ENCODE peak calls at places on chromosomes 2 and 18, in five cellular contexts. U is Panc1, P is stomach, X is Caco-2, Z is brain microvascular endothelial cell. K is an unnamed sample. For H3K36me3, the result is how much of the 10 kb centered on the place peaks cover.

GRCh38 chr2:205405194-205405593 is 277.1 kb upstream of the NRP2 start:
- DNase-seq in U (no peak), P (no peak), X (no peak), Z (peak), K (no peak)

GRCh38 chr18:61943175-61943964 is 50.6 kb upstream of the RNF152 start:
- DNase-seq in U (no peak), P (no peak), X (no peak), Z (no peak), K (no peak)

GRCh38 chr18:79857082-79857661 is 59.4 kb downstream of the KCNG2 start:
- DNase-seq in U (peak), P (no peak), X (no peak), Z (peak), K (no peak)

GRCh38 chr18:49728542-49728941 is 84.8 kb downstream of the ACAA2 start:
- DNase-seq in U (peak), P (peak), X (peak), Z (peak), K (no peak)

GRCh38 chr18:33116376-33116775 is 324.1 kb downstream of the CCDC178 start:
- DNase-seq in U (no peak), P (peak), X (no peak), Z (no peak), K (no peak)

GRCh38 chr2:172102858-172103359 is at the start of gene DLX2:
- DNase-seq in U (no peak), P (peak), X (peak), Z (peak), K (peak)

GRCh38 chr2:216583157-216583556 is 50.1 kb upstream of the IGFBP2 start:
- DNase-seq in U (no peak), P (no peak), X (no peak), Z (peak), K (no peak)

GRCh38 chr2:158045362-158045761 is 56.3 kb upstream of the UPP2 start:
- DNase-seq in U (no peak), P (no peak), X (peak), Z (no peak), K (no peak)

GRCh38 chr2:164934790-164935466 is 20.4 kb downstream of the SLC38A11 start:
- DNase-seq in U (no peak), P (no peak), X (no peak), Z (no peak), K (no peak)

GRCh38 chr2:127157651-127158460 is 50.9 kb upstream of the BIN1 start:
- DNase-seq in U (no peak), P (peak), X (peak), Z (no peak), K (no peak)

GRCh38 chr2:215264374-215264773 is 47.5 kb upstream of the ATIC start:
- DNase-seq in U (no peak), P (no peak), X (no peak), Z (no peak), K (no peak)

GRCh38 chr2:113965644-113966043 is 75.8 kb downstream of the ACTR3 start:
- DNase-seq in U (peak), P (no peak), X (peak), Z (peak), K (no peak)

GRCh38 chr18:675307-675706 is 17.9 kb downstream of the TYMS start:
- DNase-seq in U (no peak), P (no peak), X (no peak), Z (no peak), K (no peak)

GRCh38 chr18:677951-678363 is 20.5 kb downstream of the TYMS start:
- DNase-seq in U (no peak), P (no peak), X (no peak), Z (no peak), K (no peak)

GRCh38 chr18:673769-674168 is 16.3 kb downstream of the TYMS start:
- DNase-seq in U (no peak), P (no peak), X (no peak), Z (no peak), K (no peak)

GRCh38 chr18:676747-677544 is 19.5 kb downstream of the TYMS start:
- DNase-seq in U (no peak), P (no peak), X (no peak), Z (no peak), K (no peak)

GRCh38 chr18:676069-676468 is 18.6 kb downstream of the TYMS start:
- DNase-seq in U (no peak), P (no peak), X (no peak), Z (no peak), K (no peak)
- H3K36me3 ChIP-seq in U (under half), P (half or more), X (under half), Z (under half), K (under half)

GRCh38 chr2:17148298-17149228 is 369.7 kb downstream of the RAD51AP2 start:
- DNase-seq in U (no peak), P (peak), X (peak), Z (peak), K (no peak)
- TF ChIP-seq CTCF in U (peak), P (no peak), X (peak), Z (peak), K (peak)

DNA sequence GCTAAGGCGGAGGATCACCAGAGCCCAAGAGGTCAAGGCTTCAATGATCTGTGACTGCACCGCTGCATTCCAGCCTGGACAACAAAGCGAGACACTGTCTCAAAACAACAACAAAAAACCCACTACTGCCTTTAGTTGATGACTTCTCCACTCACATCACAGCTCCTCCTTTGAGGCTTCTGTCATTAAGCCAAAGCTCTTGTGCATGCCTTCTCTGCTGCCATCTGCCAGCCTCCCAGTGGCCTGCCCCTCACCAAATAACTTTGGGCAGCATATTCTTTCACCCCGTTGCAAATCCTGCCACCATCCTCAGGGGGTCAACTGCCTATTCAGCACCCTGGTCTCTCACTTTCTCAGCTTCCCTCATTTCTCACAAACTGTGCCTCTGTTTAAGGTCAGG is 27.5 kb downstream of the OSBPL1A start:
- DNase-seq in U (no peak), P (no peak), X (no peak), Z (no peak), K (no peak)
- H3K4me3 ChIP-seq in U (no peak), P (no peak), X (no peak), Z (no peak), K (no peak)

DNA sequence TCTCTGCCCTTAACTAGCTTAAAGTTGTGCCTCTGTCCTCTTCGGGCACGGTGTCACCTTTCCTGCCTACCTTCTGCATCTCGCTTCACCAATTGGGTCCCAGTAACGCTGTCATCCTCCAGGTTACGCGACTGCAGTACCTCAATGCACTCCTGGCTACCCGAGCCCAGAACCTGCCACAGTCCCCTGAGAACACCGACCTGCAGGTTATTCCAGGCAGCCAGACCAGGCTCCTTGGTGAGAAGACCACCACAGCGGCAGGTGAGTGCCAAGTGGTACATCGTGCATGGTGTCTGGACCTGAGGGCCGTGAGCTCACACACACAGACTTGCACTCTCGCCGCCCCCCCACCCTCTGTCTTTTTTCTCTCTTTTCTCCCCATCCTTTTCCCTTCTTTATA is 12.8 kb downstream of the CNNM3 start:
- DNase-seq in U (no peak), P (no peak), X (no peak), Z (no peak), K (no peak)
- H3K36me3 ChIP-seq in U (under half), P (half or more), X (under half), Z (under half), K (under half)

DNA sequence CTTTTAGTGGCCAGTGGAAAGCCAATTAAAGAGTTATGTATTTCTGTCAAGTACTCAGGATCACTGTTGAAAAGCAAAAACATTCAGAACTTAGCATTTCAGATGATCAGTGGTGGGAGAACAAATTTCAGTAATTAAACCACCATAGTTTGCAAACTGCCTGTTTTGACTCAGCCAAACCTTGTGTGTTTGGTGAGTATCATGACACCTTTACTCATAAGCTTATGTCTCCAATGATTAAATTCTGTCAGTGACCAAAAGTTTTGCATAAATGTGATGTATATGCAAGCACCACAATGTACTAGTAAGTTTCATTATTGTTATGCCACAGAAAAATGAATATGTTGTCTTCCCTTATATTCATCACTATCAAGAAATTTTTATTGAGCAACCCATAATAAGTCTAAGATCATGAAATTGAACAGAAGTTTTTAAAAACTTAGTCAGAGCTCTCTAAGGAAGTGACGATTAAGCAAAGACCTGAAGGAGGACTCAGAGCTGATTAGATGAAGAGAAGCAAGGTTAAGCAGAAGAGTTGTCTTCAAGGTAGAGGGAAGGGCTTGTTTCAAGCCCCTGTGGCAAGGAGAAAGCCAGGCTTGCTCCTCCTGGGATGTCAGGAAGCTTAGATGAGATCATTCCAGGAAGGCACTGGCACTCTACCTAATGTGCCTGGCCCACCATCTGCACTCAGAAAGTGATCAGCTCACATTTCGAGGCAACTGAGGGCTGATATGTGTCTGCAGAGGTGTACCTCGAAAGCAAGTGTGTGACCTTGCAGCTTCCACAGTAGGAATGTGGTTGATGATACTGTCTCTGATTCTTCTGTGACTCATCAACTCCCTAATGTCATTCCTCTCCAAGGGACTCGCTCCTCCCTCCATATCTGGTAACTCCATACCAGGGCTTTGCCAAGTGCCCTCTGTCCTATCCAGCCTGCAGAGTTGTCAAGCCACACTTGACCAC is 54.7 kb downstream of the KCTD18 start:
- DNase-seq in U (no peak), P (no peak), X (no peak), Z (peak), K (peak)
- TF ChIP-seq CTCF in U (no peak), P (no peak), X (no peak), Z (no peak), K (no peak)

GRCh38 chr2:88450925-88451575 is 1.4 kb downstream of the FOXI3 start:
- DNase-seq in U (no peak), P (no peak), X (no peak), Z (no peak), K (no peak)

GRCh38 chr2:88452980-88453582 is 588 bp upstream of the FOXI3 start:
- DNase-seq in U (no peak), P (no peak), X (no peak), Z (peak), K (no peak)

GRCh38 chr2:88451647-88452150 is 794 bp downstream of the FOXI3 start:
- DNase-seq in U (no peak), P (no peak), X (no peak), Z (no peak), K (no peak)

GRCh38 chr2:88450186-88450585 is 2.3 kb downstream of the FOXI3 start:
- DNase-seq in U (no peak), P (no peak), X (no peak), Z (no peak), K (no peak)

DNA sequence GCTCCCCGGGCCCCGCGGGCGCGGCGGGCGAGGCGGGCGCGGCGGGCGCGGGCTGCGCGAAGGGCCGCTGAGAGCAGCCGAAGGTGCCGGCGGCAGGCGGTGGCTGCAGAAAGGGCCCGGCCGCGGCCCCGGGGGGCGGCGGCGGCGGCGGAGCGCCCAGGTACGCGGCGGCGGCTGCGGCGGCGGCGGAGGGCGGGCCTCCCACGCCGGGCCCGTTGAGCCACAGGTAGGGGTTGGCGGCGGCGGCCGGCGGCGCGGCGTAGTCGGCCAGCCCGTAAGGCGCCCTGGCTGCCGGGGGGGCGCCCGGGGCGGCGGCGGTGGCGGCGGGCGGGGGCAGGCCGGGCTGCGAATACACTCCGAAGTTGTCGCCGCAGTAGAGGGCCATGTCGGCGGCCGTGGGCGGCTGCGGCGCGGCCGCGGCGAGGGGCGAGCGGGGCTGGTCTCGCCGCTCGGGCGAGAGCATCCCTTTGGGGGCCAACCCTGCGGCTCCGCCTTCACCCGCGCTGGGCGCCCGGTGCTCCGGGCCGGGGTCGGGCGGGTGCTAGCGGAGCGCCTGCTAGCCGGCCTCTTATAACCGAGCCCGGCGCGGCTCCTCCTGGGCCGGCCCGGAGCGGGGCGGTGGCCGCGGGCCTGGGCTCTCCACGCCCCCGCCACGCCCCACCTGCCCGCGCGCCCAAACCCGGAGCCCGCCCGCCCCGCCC is at the start of gene FOXI3:
- DNase-seq in U (no peak), P (no peak), X (peak), Z (no peak), K (no peak)
- H3K4me3 ChIP-seq in U (peak), P (peak), X (no peak), Z (no peak), K (no peak)

DNA sequence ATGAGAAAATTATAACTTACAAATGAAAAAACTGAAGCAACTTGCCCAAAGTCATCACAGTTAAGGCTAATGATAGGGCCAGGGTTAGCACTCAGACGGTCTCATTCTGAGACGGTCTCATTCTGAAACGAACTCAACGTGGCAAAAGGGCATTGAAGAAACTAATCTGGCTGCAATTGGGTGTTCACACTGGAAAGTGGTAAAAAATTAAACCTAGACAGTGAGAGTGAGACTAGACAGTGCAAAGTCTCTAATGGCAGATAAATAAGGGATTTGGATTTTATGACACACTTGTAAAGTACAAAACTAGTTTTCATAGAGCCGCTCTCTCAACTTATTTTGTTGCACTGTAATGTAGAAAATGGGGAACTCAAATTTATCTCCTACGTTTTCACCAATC is 9.2 kb downstream of the LRPPRC start:
- DNase-seq in U (no peak), P (no peak), X (no peak), Z (no peak), K (no peak)
- H3K36me3 ChIP-seq in U (under half), P (under half), X (under half), Z (under half), K (under half)

GRCh38 chr2:108393197-108393596 is 15.4 kb downstream of the SULT1C4 start:
- DNase-seq in U (no peak), P (no peak), X (no peak), Z (no peak), K (no peak)

GRCh38 chr2:108399479-108399878 is 21.7 kb downstream of the SULT1C4 start:
- DNase-seq in U (no peak), P (no peak), X (no peak), Z (no peak), K (no peak)

GRCh38 chr2:108392029-108392428 is 14.3 kb downstream of the SULT1C4 start:
- DNase-seq in U (no peak), P (no peak), X (no peak), Z (no peak), K (no peak)

GRCh38 chr2:108395155-108395554 is 17.4 kb downstream of the SULT1C4 start:
- DNase-seq in U (no peak), P (no peak), X (no peak), Z (no peak), K (no peak)

GRCh38 chr2:108396845-108397244 is 19.1 kb downstream of the SULT1C4 start:
- DNase-seq in U (no peak), P (no peak), X (peak), Z (peak), K (no peak)
- TF ChIP-seq CTCF in U (peak), P (no peak), X (peak), Z (peak), K (peak)

GRCh38 chr2:12303181-12304030 is 413.3 kb upstream of the TRIB2 start:
- DNase-seq in U (no peak), P (no peak), X (no peak), Z (peak), K (peak)
- H3K4me3 ChIP-seq in U (no peak), P (no peak), X (no peak), Z (no peak), K (no peak)